ENCODE peak calls at places on chromosomes 11 and 22, in eight cellular contexts. Y, P, H, L, F, E, V and U are unnamed samples.

GRCh38 chr11:16993495-16993894 is 20.7 kb downstream of the PLEKHA7 start:
- DNase-seq in P (no peak), F (no peak), E (no peak), H (no peak), Y (no peak), V (no peak), L (no peak), U (no peak)

GRCh38 chr22:40055143-40055926 is 60.6 kb downstream of the FAM83F start:
- DNase-seq in V (no peak), L (no peak), P (no peak), E (no peak), F (peak; percentile 35), Y (no peak), H (no peak), U (no peak)

GRCh38 chr22:45775569-45776312 is 104.1 kb downstream of the ATXN10 start:
- DNase-seq in V (no peak), P (no peak), E (no peak), L (no peak), H (no peak), Y (no peak), F (no peak), U (no peak)

GRCh38 chr11:83436855-83437254 is 150.7 kb upstream of the CCDC90B start:
- DNase-seq in P (peak; percentile 27), E (no peak), L (no peak), V (no peak), F (no peak), H (no peak), Y (no peak), U (no peak)

GRCh38 chr22:19979712-19980493 is 36.7 kb downstream of the ARVCF start:
- DNase-seq in Y (no peak), V (no peak), E (no peak), H (no peak), L (no peak), P (no peak), F (no peak), U (no peak)

GRCh38 chr11:69080361-69080973 is 31.7 kb downstream of the TPCN2 start:
- DNase-seq in Y (no peak), F (peak; percentile 85), L (peak; percentile 16), V (peak; percentile 80), H (peak; percentile 25), P (no peak), E (no peak), U (no peak)

GRCh38 chr11:122976734-122977454 is 4.7 kb downstream of the BSX start:
- DNase-seq in Y (no peak), L (no peak), F (no peak), E (no peak), H (no peak), V (peak; percentile 38), P (peak; percentile 80), U (no peak)

GRCh38 chr11:2912498-2912897 is 16.7 kb downstream of the PHLDA2 start:
- DNase-seq in Y (peak; percentile 98), L (peak; percentile 63), V (peak; percentile 83), H (peak; percentile 85), P (no peak), E (no peak), F (peak; percentile 96), U (no peak)

GRCh38 chr11:122189259-122189658 is 73.2 kb upstream of the BLID start:
- DNase-seq in V (peak; percentile 96), P (no peak), F (peak; percentile 92), L (peak; percentile 94), Y (no peak), E (no peak), H (peak; percentile 98), U (no peak)

GRCh38 chr11:134584001-134584561 is 172.0 kb upstream of the B3GAT1 start:
- DNase-seq in Y (no peak), H (no peak), L (no peak), E (no peak), P (no peak), V (no peak), F (no peak), U (no peak)

GRCh38 chr22:41522813-41523212 is 21.5 kb downstream of the POLR3H start:
- DNase-seq in E (no peak), V (no peak), H (no peak), F (no peak), Y (no peak), L (no peak), P (no peak), U (no peak)

GRCh38 chr22:47610766-47611165 is 848.3 kb downstream of the TBC1D22A start:
- DNase-seq in E (no peak), F (no peak), V (no peak), Y (no peak), L (no peak), H (no peak), P (no peak), U (no peak)

DNA sequence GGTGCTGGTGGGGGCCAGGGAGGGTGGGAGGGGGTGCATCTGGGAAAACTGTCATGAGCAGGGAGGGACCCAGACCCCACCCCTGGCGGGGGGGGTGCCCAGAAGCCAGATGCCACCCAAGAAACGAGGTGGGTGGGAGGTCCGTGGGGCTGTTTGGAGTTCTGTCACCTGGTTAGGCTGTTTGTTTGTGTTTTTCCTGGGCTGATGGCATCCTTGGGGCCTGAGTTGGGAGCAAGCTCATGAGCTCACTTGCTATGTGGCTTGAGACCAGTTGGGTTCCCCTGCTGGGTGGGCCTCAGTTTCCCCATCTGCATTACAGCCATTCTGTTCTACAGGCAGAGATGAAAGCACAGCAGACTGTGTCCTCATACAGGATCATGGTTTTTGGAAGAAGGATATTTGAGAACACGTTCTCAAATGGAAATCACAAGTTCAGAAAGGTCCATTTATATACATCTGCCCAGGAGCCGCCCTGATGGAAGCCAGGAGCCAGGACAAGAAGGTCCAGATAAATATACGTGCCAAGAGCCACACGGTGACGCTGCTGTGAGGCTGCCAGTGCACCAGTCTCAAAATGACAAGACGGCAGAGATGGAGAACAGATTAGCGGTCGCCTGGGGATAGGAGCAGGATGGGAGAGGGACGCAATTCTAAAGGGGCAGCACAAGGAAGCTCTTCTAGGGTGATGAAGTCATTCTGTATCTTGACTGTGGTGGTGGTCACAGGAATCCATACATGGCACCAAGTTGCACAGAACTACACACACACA is 312.9 kb downstream of the MN1 start:
- DNase-seq in E (no peak), Y (peak; percentile 60), F (no peak), V (peak; percentile 21), P (no peak), H (no peak), L (peak; percentile 8), U (no peak)
- H3K27ac ChIP-seq in E (no peak overlapping the region), Y (peak overlapping the region; percentile 91), F (no peak overlapping the region), V (peak overlapping the region; percentile 21), P (no peak overlapping the region), H (no peak overlapping the region), L (no peak overlapping the region), U (no peak overlapping the region)

GRCh38 chr11:112012877-112013276 is 12.3 kb upstream of the DLAT start:
- DNase-seq in E (no peak), H (peak; percentile 52), P (no peak), Y (no peak), V (peak; percentile 39), F (no peak), L (peak; percentile 81), U (no peak)

GRCh38 chr11:112016765-112017356 is 8.3 kb upstream of the DLAT start:
- DNase-seq in H (peak; percentile 50), P (no peak), E (no peak), Y (peak; percentile 39), V (peak; percentile 74), L (peak; percentile 40), F (peak; percentile 4), U (no peak)

GRCh38 chr11:112016088-112016764 is 9.0 kb upstream of the DLAT start:
- DNase-seq in H (peak; percentile 24), L (peak; percentile 69), V (peak; percentile 37), F (no peak), E (no peak), P (no peak), Y (peak; percentile 46), U (no peak)

GRCh38 chr11:112017538-112017937 is 7.7 kb upstream of the DLAT start:
- DNase-seq in P (no peak), E (no peak), V (peak; percentile 54), Y (peak; percentile 45), H (peak; percentile 78), L (peak; percentile 23), F (no peak), U (no peak)

GRCh38 chr11:112013501-112014164 is 11.6 kb upstream of the DLAT start:
- DNase-seq in F (peak; percentile 55), E (no peak), Y (no peak), P (no peak), L (no peak), H (no peak), V (no peak), U (no peak)
- H3K27ac ChIP-seq in F (no peak overlapping the region), E (no peak overlapping the region), Y (no peak overlapping the region), P (peak overlapping the region; percentile 80), L (peak overlapping the region; percentile 83), H (no peak overlapping the region), V (no peak overlapping the region), U (no peak overlapping the region)

DNA sequence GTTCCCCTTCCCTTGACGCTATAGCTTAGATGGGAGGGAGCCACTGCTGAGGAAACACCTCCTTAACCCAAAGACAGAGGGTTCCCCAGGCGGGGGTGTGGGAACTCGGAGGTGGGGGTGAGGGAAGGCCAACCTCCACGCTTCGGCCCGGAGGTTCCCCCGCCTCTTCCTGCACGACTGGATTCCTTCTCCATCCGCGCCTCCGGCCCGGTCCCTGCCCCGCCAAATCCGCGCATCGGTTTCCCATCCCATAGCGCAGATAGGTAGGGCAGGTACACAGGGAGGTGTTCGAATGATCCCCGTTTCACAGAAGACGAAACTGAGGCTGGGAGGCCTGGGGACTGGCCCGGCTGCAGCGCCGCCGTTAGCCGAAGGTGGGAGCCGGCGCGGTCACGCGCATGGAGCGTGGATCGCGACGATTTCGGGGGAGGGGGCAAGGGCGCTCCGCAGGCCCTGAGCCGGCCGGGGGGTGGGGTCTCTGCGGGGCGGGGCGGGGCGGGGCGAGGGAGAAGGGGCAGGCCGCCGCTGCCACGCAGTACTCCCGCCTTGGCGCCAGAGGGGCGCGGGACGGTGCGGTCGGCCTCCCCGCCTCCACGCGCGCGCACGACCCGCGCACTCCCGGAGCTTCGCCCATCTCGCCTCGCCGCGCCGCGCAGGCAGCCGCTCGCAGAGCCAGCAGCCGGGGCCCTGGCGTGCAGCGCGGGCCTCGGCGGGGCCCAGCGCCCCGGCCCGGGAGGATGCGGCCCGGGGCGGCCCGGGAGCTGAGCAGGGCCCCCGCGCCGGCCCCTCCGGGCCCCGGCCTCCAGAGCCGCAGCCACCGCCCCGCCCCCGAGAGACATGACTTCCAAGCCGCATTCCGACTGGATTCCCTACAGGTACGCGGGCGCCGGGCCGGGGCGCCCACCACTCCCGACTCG is at the start of gene TUB:
- DNase-seq in H (no peak), V (peak; percentile 70), F (no peak), P (peak; percentile 86), Y (peak; percentile 42), E (peak; percentile 60), L (peak; percentile 29), U (no peak)
- H3K27ac ChIP-seq in H (peak within 1 kb of the TSS; percentile 7), V (no peak within 1 kb of the TSS), F (no peak within 1 kb of the TSS), P (no peak within 1 kb of the TSS), Y (no peak within 1 kb of the TSS), E (peak within 1 kb of the TSS; percentile 87), L (no peak within 1 kb of the TSS), U (no peak within 1 kb of the TSS)

DNA sequence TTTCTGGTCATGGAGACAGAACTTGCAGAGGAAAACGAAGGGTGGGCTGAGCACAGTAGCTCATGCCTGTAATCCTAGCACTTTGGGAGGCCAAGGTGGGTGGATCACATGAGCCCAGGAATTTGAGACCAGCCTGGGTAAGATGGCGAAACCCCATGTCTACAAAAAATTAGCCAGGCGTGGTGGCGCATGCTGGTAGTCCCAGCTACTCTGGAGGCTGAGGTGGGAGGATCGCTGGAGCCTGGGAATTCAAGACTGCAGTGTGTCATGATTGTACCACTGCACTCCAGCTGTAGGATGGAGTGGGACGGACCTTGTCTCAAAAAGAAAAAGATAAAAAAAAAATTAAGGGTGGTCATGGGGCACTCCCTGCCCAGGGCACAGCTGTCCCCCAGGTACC is 5.9 kb downstream of the SERPINH1 start:
- DNase-seq in V (peak; percentile 49), H (no peak), F (no peak), P (no peak), L (no peak), E (no peak), Y (no peak), U (no peak)
- H3K27ac ChIP-seq in V (peak overlapping the region; percentile 58), H (no peak overlapping the region), F (no peak overlapping the region), P (peak overlapping the region; percentile 66), L (peak overlapping the region; percentile 7), E (peak overlapping the region; percentile 13), Y (no peak overlapping the region), U (no peak overlapping the region)

GRCh38 chr11:100789500-100789899 is 102.4 kb downstream of the ARHGAP42 start:
- DNase-seq in E (peak; percentile 23), F (no peak), L (no peak), V (no peak), H (peak; percentile 11), P (no peak), Y (peak; percentile 50), U (no peak)
- H3K27ac ChIP-seq in E (no peak overlapping the region), F (no peak overlapping the region), L (peak overlapping the region; percentile 51), V (no peak overlapping the region), H (no peak overlapping the region), P (no peak overlapping the region), Y (no peak overlapping the region), U (no peak overlapping the region)